ENCODE peak calls at places on chromosomes 5 and 9, in eight cellular contexts. F, R, I, N, H, G, V and J are unnamed samples.

GRCh38 chr5:159301351-159301911 is 28.9 kb downstream of the IL12B start:
- DNase-seq in F (no peak), R (no peak), I (no peak), N (no peak), H (peak), G (no peak), V (peak), J (no peak)

GRCh38 chr5:151664694-151665583 is 21.8 kb downstream of the SPARC start:
- DNase-seq in F (no peak), R (no peak), I (no peak), N (no peak), H (peak), G (no peak), V (peak), J (no peak)

GRCh38 chr9:14314424-14314928 is 535 bp upstream of the NFIB start:
- DNase-seq in F (no peak), R (no peak), I (peak), N (peak), H (peak), G (peak), V (peak), J (no peak)

GRCh38 chr9:88852794-88853193 is 138.5 kb upstream of the S1PR3 start:
- DNase-seq in F (no peak), R (no peak), I (no peak), N (no peak), H (peak), G (peak), V (peak), J (no peak)

GRCh38 chr5:28766565-28767158 is 1728.3 kb upstream of the CDH9 start:
- DNase-seq in F (no peak), R (no peak), I (no peak), N (no peak), H (peak), G (peak), V (peak), J (no peak)

GRCh38 chr9:2923810-2924768 is 80.2 kb upstream of the PUM3 start:
- DNase-seq in F (no peak), R (no peak), I (no peak), N (no peak), H (no peak), G (no peak), V (no peak), J (no peak)

GRCh38 chr9:137308102-137308619 is 6.1 kb upstream of the NRARP start:
- DNase-seq in F (no peak), R (peak), I (no peak), N (peak), H (no peak), G (no peak), V (no peak), J (peak)

GRCh38 chr9:136153381-136154065 is 34.8 kb upstream of the TMEM250 start:
- DNase-seq in F (no peak), R (no peak), I (peak), N (no peak), H (no peak), G (no peak), V (no peak), J (no peak)

GRCh38 chr5:35416217-35416988 is 186.1 kb upstream of the PRLR start:
- DNase-seq in F (no peak), R (no peak), I (no peak), N (no peak), H (no peak), G (no peak), V (no peak), J (no peak)

GRCh38 chr9:89719202-89719601 is 114.4 kb downstream of the GADD45G start:
- DNase-seq in F (no peak), R (no peak), I (no peak), N (no peak), H (no peak), G (peak), V (no peak), J (no peak)

GRCh38 chr9:135183069-135183468 is 95.6 kb downstream of the OLFM1 start:
- DNase-seq in F (no peak), R (no peak), I (no peak), N (no peak), H (no peak), G (no peak), V (no peak), J (no peak)

GRCh38 chr9:5994486-5994885 is 20.9 kb downstream of the RANBP6 start:
- DNase-seq in F (no peak), R (no peak), I (no peak), N (no peak), H (no peak), G (no peak), V (no peak), J (no peak)

GRCh38 chr5:37552770-37553719 is 173.9 kb downstream of the WDR70 start:
- DNase-seq in F (no peak), R (no peak), I (no peak), N (no peak), H (peak), G (no peak), V (peak), J (no peak)

GRCh38 chr5:1907616-1908015 is 24.9 kb upstream of the IRX4 start:
- DNase-seq in F (no peak), R (no peak), I (no peak), N (peak), H (no peak), G (no peak), V (no peak), J (peak)

GRCh38 chr5:99191181-99191775 is 262.5 kb upstream of the CHD1 start:
- DNase-seq in F (no peak), R (no peak), I (no peak), N (no peak), H (no peak), G (no peak), V (no peak), J (no peak)

GRCh38 chr5:66897355-66897754 is 299.2 kb downstream of the CD180 start:
- DNase-seq in F (no peak), R (no peak), I (no peak), N (no peak), H (no peak), G (no peak), V (no peak), J (no peak)

GRCh38 chr5:20572560-20572959 is 584.6 kb upstream of the CDH18 start:
- DNase-seq in F (no peak), R (no peak), I (no peak), N (no peak), H (peak), G (peak), V (peak), J (no peak)

GRCh38 chr5:150114773-150115408 is 28.5 kb upstream of the CSF1R start:
- DNase-seq in F (no peak), R (no peak), I (peak), N (no peak), H (peak), G (no peak), V (no peak), J (no peak)

GRCh38 chr5:14870347-14871083 is 1.1 kb downstream of the ANKH start:
- DNase-seq in F (peak), R (no peak), I (peak), N (no peak), H (peak), G (no peak), V (no peak), J (no peak)

GRCh38 chr5:1026700-1027621 is 18.4 kb downstream of the NKD2 start:
- DNase-seq in F (no peak), R (no peak), I (peak), N (peak), H (no peak), G (no peak), V (no peak), J (no peak)

GRCh38 chr5:163478982-163479271 is 18.5 kb downstream of the HMMR start:
- DNase-seq in F (no peak), R (no peak), I (no peak), N (no peak), H (no peak), G (no peak), V (no peak), J (no peak)

GRCh38 chr5:161311965-161312364 is 234.6 kb downstream of the GABRB2 start:
- DNase-seq in F (no peak), R (no peak), I (no peak), N (no peak), H (no peak), G (no peak), V (no peak), J (no peak)

GRCh38 chr9:40927260-40927631 is 201.2 kb downstream of the FOXD4L6 start:
- DNase-seq in F (no peak), R (no peak), I (no peak), N (no peak), H (no peak), G (no peak), V (no peak), J (no peak)

GRCh38 chr5:108858959-108859358 is 111.3 kb downstream of the FER start:
- DNase-seq in F (no peak), R (no peak), I (no peak), N (no peak), H (peak), G (no peak), V (peak), J (no peak)

GRCh38 chr9:133999866-134000265 is 7.7 kb upstream of the VAV2 start:
- DNase-seq in F (no peak), R (no peak), I (no peak), N (no peak), H (no peak), G (no peak), V (no peak), J (peak)

GRCh38 chr5:173953528-173954090 is 35.4 kb upstream of the C5orf47 start:
- DNase-seq in F (no peak), R (no peak), I (no peak), N (no peak), H (peak), G (peak), V (peak), J (no peak)